ENCODE peak calls at places on chromosomes 12 and 14, in eight cellular contexts. One of them, this sample, is unnamed.

GRCh38 chr14:103161054-103161397 is 37.8 kb downstream of the TNFAIP2 start:
- DNase-seq in prostate gland: no peak
- DNase-seq in skeletal muscle cell: no peak
- DNase-seq in cardiac fibroblast: no peak
- DNase-seq in fibroblast of lung: peak
- DNase-seq in vagina: no peak
- DNase-seq in mammary epithelial cell: peak
- DNase-seq in mucosa of descending colon: no peak
- DNase-seq in this sample: no peak

GRCh38 chr14:103442288-103442687 is 57.1 kb downstream of the MARK3 start:
- DNase-seq in prostate gland: no peak
- DNase-seq in skeletal muscle cell: no peak
- DNase-seq in cardiac fibroblast: peak
- DNase-seq in fibroblast of lung: no peak
- DNase-seq in vagina: no peak
- DNase-seq in mammary epithelial cell: no peak
- DNase-seq in mucosa of descending colon: no peak
- DNase-seq in this sample: no peak

GRCh38 chr12:54704187-54704586 is 56.0 kb upstream of the DCD start:
- DNase-seq in prostate gland: no peak
- DNase-seq in skeletal muscle cell: no peak
- DNase-seq in cardiac fibroblast: no peak
- DNase-seq in fibroblast of lung: no peak
- DNase-seq in vagina: no peak
- DNase-seq in mammary epithelial cell: no peak
- DNase-seq in mucosa of descending colon: no peak
- DNase-seq in this sample: no peak

GRCh38 chr12:100986595-100987547 is 192.3 kb downstream of the ANO4 start:
- DNase-seq in prostate gland: no peak
- DNase-seq in skeletal muscle cell: peak
- DNase-seq in cardiac fibroblast: no peak
- DNase-seq in fibroblast of lung: peak
- DNase-seq in vagina: no peak
- DNase-seq in mammary epithelial cell: no peak
- DNase-seq in mucosa of descending colon: no peak
- DNase-seq in this sample: peak

GRCh38 chr14:74566174-74567125 is 45.6 kb downstream of the LTBP2 start:
- DNase-seq in prostate gland: peak
- DNase-seq in skeletal muscle cell: no peak
- DNase-seq in cardiac fibroblast: peak
- DNase-seq in fibroblast of lung: peak
- DNase-seq in vagina: no peak
- DNase-seq in mammary epithelial cell: peak
- DNase-seq in mucosa of descending colon: no peak
- DNase-seq in this sample: no peak

GRCh38 chr12:26953447-26953846 is 15.2 kb downstream of the FGFR1OP2 start:
- DNase-seq in prostate gland: no peak
- DNase-seq in skeletal muscle cell: no peak
- DNase-seq in cardiac fibroblast: peak
- DNase-seq in fibroblast of lung: peak
- DNase-seq in vagina: no peak
- DNase-seq in mammary epithelial cell: no peak
- DNase-seq in mucosa of descending colon: no peak
- DNase-seq in this sample: peak

GRCh38 chr12:50934371-50934851 is 17.9 kb upstream of the HIGD1C start:
- DNase-seq in prostate gland: no peak
- DNase-seq in skeletal muscle cell: no peak
- DNase-seq in cardiac fibroblast: peak
- DNase-seq in fibroblast of lung: no peak
- DNase-seq in vagina: no peak
- DNase-seq in mammary epithelial cell: no peak
- DNase-seq in mucosa of descending colon: no peak
- DNase-seq in this sample: no peak

GRCh38 chr12:110744176-110744575 is 1.5 kb upstream of the PPP1CC start:
- DNase-seq in prostate gland: no peak
- DNase-seq in skeletal muscle cell: no peak
- DNase-seq in cardiac fibroblast: peak
- DNase-seq in fibroblast of lung: peak
- DNase-seq in vagina: no peak
- DNase-seq in mammary epithelial cell: peak
- DNase-seq in mucosa of descending colon: peak
- DNase-seq in this sample: no peak

GRCh38 chr12:109756457-109756856 is 42.8 kb downstream of the FAM222A start:
- DNase-seq in prostate gland: no peak
- DNase-seq in skeletal muscle cell: no peak
- DNase-seq in cardiac fibroblast: no peak
- DNase-seq in fibroblast of lung: no peak
- DNase-seq in vagina: no peak
- DNase-seq in mammary epithelial cell: no peak
- DNase-seq in mucosa of descending colon: no peak
- DNase-seq in this sample: no peak

GRCh38 chr14:82872494-82872893 is 1338.8 kb upstream of the SEL1L start:
- DNase-seq in prostate gland: no peak
- DNase-seq in skeletal muscle cell: no peak
- DNase-seq in cardiac fibroblast: no peak
- DNase-seq in fibroblast of lung: no peak
- DNase-seq in vagina: no peak
- DNase-seq in mammary epithelial cell: no peak
- DNase-seq in mucosa of descending colon: no peak
- DNase-seq in this sample: no peak

GRCh38 chr12:121793836-121794531 is 496 bp upstream of the RHOF start:
- DNase-seq in prostate gland: peak
- DNase-seq in skeletal muscle cell: peak
- DNase-seq in cardiac fibroblast: peak
- DNase-seq in fibroblast of lung: peak
- DNase-seq in vagina: no peak
- DNase-seq in mammary epithelial cell: peak
- DNase-seq in mucosa of descending colon: peak
- DNase-seq in this sample: peak

GRCh38 chr14:73771848-73772705 is 57.9 kb upstream of the PNMA1 start:
- DNase-seq in prostate gland: peak
- DNase-seq in skeletal muscle cell: no peak
- DNase-seq in cardiac fibroblast: peak
- DNase-seq in fibroblast of lung: peak
- DNase-seq in vagina: no peak
- DNase-seq in mammary epithelial cell: peak
- DNase-seq in mucosa of descending colon: peak
- DNase-seq in this sample: peak

GRCh38 chr12:58639323-58639934 is 280.9 kb downstream of the LRIG3 start:
- DNase-seq in prostate gland: no peak
- DNase-seq in skeletal muscle cell: no peak
- DNase-seq in cardiac fibroblast: peak
- DNase-seq in fibroblast of lung: peak
- DNase-seq in vagina: no peak
- DNase-seq in mammary epithelial cell: no peak
- DNase-seq in mucosa of descending colon: no peak
- DNase-seq in this sample: no peak

GRCh38 chr12:96289067-96289466 is 94.9 kb downstream of the ELK3 start:
- DNase-seq in prostate gland: no peak
- DNase-seq in skeletal muscle cell: no peak
- DNase-seq in cardiac fibroblast: no peak
- DNase-seq in fibroblast of lung: no peak
- DNase-seq in vagina: no peak
- DNase-seq in mammary epithelial cell: no peak
- DNase-seq in mucosa of descending colon: no peak
- DNase-seq in this sample: no peak

GRCh38 chr12:63103489-63104131 is 47.4 kb downstream of the AVPR1A start:
- DNase-seq in prostate gland: no peak
- DNase-seq in skeletal muscle cell: no peak
- DNase-seq in cardiac fibroblast: peak
- DNase-seq in fibroblast of lung: peak
- DNase-seq in vagina: no peak
- DNase-seq in mammary epithelial cell: peak
- DNase-seq in mucosa of descending colon: no peak
- DNase-seq in this sample: peak

GRCh38 chr12:77594386-77594785 is 236.3 kb upstream of the NAV3 start:
- DNase-seq in prostate gland: no peak
- DNase-seq in skeletal muscle cell: no peak
- DNase-seq in cardiac fibroblast: no peak
- DNase-seq in fibroblast of lung: no peak
- DNase-seq in vagina: no peak
- DNase-seq in mammary epithelial cell: no peak
- DNase-seq in mucosa of descending colon: no peak
- DNase-seq in this sample: no peak

GRCh38 chr14:32432813-32433538 is 103.9 kb downstream of the AKAP6 start:
- DNase-seq in prostate gland: no peak
- DNase-seq in skeletal muscle cell: no peak
- DNase-seq in cardiac fibroblast: peak
- DNase-seq in fibroblast of lung: no peak
- DNase-seq in vagina: no peak
- DNase-seq in mammary epithelial cell: no peak
- DNase-seq in mucosa of descending colon: no peak
- DNase-seq in this sample: no peak

GRCh38 chr14:21102472-21103164 is 1.8 kb downstream of the TMEM253 start:
- DNase-seq in prostate gland: no peak
- DNase-seq in skeletal muscle cell: no peak
- DNase-seq in cardiac fibroblast: no peak
- DNase-seq in fibroblast of lung: no peak
- DNase-seq in vagina: no peak
- DNase-seq in mammary epithelial cell: no peak
- DNase-seq in mucosa of descending colon: peak
- DNase-seq in this sample: no peak
- H3K4me3 ChIP-seq in prostate gland: no peak
- H3K4me3 ChIP-seq in skeletal muscle cell: peak
- H3K4me3 ChIP-seq in cardiac fibroblast: peak
- H3K4me3 ChIP-seq in fibroblast of lung: no peak
- H3K4me3 ChIP-seq in vagina: no peak
- H3K4me3 ChIP-seq in mammary epithelial cell: peak
- H3K4me3 ChIP-seq in mucosa of descending colon: no peak
- H3K4me3 ChIP-seq in this sample: peak

GRCh38 chr12:49876070-49876469 is 27.6 kb downstream of the FAIM2 start:
- DNase-seq in prostate gland: no peak
- DNase-seq in skeletal muscle cell: no peak
- DNase-seq in cardiac fibroblast: no peak
- DNase-seq in fibroblast of lung: no peak
- DNase-seq in vagina: no peak
- DNase-seq in mammary epithelial cell: no peak
- DNase-seq in mucosa of descending colon: no peak
- DNase-seq in this sample: no peak
- H3K4me3 ChIP-seq in prostate gland: no peak
- H3K4me3 ChIP-seq in skeletal muscle cell: no peak
- H3K4me3 ChIP-seq in cardiac fibroblast: no peak
- H3K4me3 ChIP-seq in fibroblast of lung: no peak
- H3K4me3 ChIP-seq in vagina: no peak
- H3K4me3 ChIP-seq in mammary epithelial cell: no peak
- H3K4me3 ChIP-seq in mucosa of descending colon: no peak
- H3K4me3 ChIP-seq in this sample: no peak

GRCh38 chr14:92651793-92652382 is 96.5 kb downstream of the LGMN start:
- DNase-seq in prostate gland: no peak
- DNase-seq in skeletal muscle cell: no peak
- DNase-seq in cardiac fibroblast: no peak
- DNase-seq in fibroblast of lung: no peak
- DNase-seq in vagina: no peak
- DNase-seq in mammary epithelial cell: no peak
- DNase-seq in mucosa of descending colon: peak
- DNase-seq in this sample: no peak
- H3K4me3 ChIP-seq in prostate gland: no peak
- H3K4me3 ChIP-seq in skeletal muscle cell: no peak
- H3K4me3 ChIP-seq in cardiac fibroblast: no peak
- H3K4me3 ChIP-seq in fibroblast of lung: no peak
- H3K4me3 ChIP-seq in vagina: peak
- H3K4me3 ChIP-seq in mammary epithelial cell: no peak
- H3K4me3 ChIP-seq in mucosa of descending colon: no peak
- H3K4me3 ChIP-seq in this sample: no peak

DNA sequence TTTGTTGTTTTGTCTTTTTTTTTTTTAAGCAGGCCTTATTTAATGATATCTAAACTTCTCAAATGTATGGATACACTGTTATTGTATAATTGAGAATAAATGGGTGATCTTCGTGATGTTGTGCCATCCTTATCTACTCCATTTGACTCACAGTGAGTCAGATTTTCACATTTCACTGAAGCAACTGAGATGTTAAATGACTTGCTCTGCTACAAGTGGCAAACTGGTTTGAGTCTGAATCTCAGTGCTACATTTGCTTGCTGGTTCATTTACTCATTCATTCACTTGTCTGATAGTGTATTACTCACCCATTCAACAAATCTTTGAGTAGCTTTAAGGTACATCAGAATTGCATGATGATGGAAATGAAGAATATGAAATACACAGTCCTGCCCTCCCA is 2.6 kb downstream of the KIAA0586 start:
- DNase-seq in prostate gland: no peak
- DNase-seq in skeletal muscle cell: peak
- DNase-seq in cardiac fibroblast: peak
- DNase-seq in fibroblast of lung: peak
- DNase-seq in vagina: no peak
- DNase-seq in mammary epithelial cell: peak
- DNase-seq in mucosa of descending colon: no peak
- DNase-seq in this sample: peak
- H3K4me3 ChIP-seq in prostate gland: no peak
- H3K4me3 ChIP-seq in skeletal muscle cell: no peak
- H3K4me3 ChIP-seq in cardiac fibroblast: no peak
- H3K4me3 ChIP-seq in fibroblast of lung: no peak
- H3K4me3 ChIP-seq in vagina: no peak
- H3K4me3 ChIP-seq in mammary epithelial cell: no peak
- H3K4me3 ChIP-seq in mucosa of descending colon: no peak
- H3K4me3 ChIP-seq in this sample: no peak

GRCh38 chr12:28176295-28176694 is 14.0 kb upstream of the CCDC91 start:
- DNase-seq in prostate gland: no peak
- DNase-seq in skeletal muscle cell: no peak
- DNase-seq in cardiac fibroblast: no peak
- DNase-seq in fibroblast of lung: no peak
- DNase-seq in vagina: no peak
- DNase-seq in mammary epithelial cell: no peak
- DNase-seq in mucosa of descending colon: no peak
- DNase-seq in this sample: no peak
- H3K4me3 ChIP-seq in prostate gland: no peak
- H3K4me3 ChIP-seq in skeletal muscle cell: no peak
- H3K4me3 ChIP-seq in cardiac fibroblast: no peak
- H3K4me3 ChIP-seq in fibroblast of lung: no peak
- H3K4me3 ChIP-seq in vagina: no peak
- H3K4me3 ChIP-seq in mammary epithelial cell: no peak
- H3K4me3 ChIP-seq in mucosa of descending colon: no peak
- H3K4me3 ChIP-seq in this sample: no peak

GRCh38 chr12:118373628-118374027 is 921 bp upstream of the TAOK3 start:
- DNase-seq in prostate gland: no peak
- DNase-seq in skeletal muscle cell: no peak
- DNase-seq in cardiac fibroblast: no peak
- DNase-seq in fibroblast of lung: no peak
- DNase-seq in vagina: no peak
- DNase-seq in mammary epithelial cell: no peak
- DNase-seq in mucosa of descending colon: no peak
- DNase-seq in this sample: no peak
- H3K4me3 ChIP-seq in prostate gland: peak
- H3K4me3 ChIP-seq in skeletal muscle cell: peak
- H3K4me3 ChIP-seq in cardiac fibroblast: peak
- H3K4me3 ChIP-seq in fibroblast of lung: peak
- H3K4me3 ChIP-seq in vagina: peak
- H3K4me3 ChIP-seq in mammary epithelial cell: peak
- H3K4me3 ChIP-seq in mucosa of descending colon: no peak
- H3K4me3 ChIP-seq in this sample: peak

GRCh38 chr14:51848120-51848519 is 12.3 kb upstream of the GNG2 start:
- DNase-seq in prostate gland: no peak
- DNase-seq in skeletal muscle cell: no peak
- DNase-seq in cardiac fibroblast: peak
- DNase-seq in fibroblast of lung: no peak
- DNase-seq in vagina: no peak
- DNase-seq in mammary epithelial cell: peak
- DNase-seq in mucosa of descending colon: no peak
- DNase-seq in this sample: no peak
- H3K4me3 ChIP-seq in prostate gland: no peak
- H3K4me3 ChIP-seq in skeletal muscle cell: no peak
- H3K4me3 ChIP-seq in cardiac fibroblast: no peak
- H3K4me3 ChIP-seq in fibroblast of lung: no peak
- H3K4me3 ChIP-seq in vagina: no peak
- H3K4me3 ChIP-seq in mammary epithelial cell: no peak
- H3K4me3 ChIP-seq in mucosa of descending colon: no peak
- H3K4me3 ChIP-seq in this sample: no peak

This sample was measured in astrocyte of the spinal cord.